ENCODE peak calls at places on chromosomes 5 and 9, in five cellular contexts. J, R, Y, L and M are unnamed samples.
A peak's percentile ranks its signal among the peaks of the same experiment; 100 is the strongest.

GRCh38 chr9:135666534-135667402 is 3.7 kb downstream of the LCN9 start:
- DNase-seq in J (no peak), R (no peak), Y (peak; percentile 51), L (no peak), M (no peak)

GRCh38 chr5:136115183-136115865 is 17.3 kb upstream of the SMAD5 start:
- DNase-seq in J (no peak), R (no peak), Y (no peak), L (no peak), M (no peak)

GRCh38 chr9:19994296-19994695 is 205.5 kb upstream of the SLC24A2 start:
- DNase-seq in J (no peak), R (no peak), Y (no peak), L (no peak), M (no peak)

GRCh38 chr5:1934056-1934394 is 51.3 kb upstream of the IRX4 start:
- DNase-seq in J (no peak), R (no peak), Y (peak; percentile 47), L (no peak), M (no peak)

GRCh38 chr9:118985851-118986250 is 383.4 kb downstream of the BRINP1 start:
- DNase-seq in J (no peak), R (no peak), Y (no peak), L (no peak), M (no peak)

GRCh38 chr5:61673007-61673735 is 341.1 kb downstream of the ZSWIM6 start:
- DNase-seq in J (peak; percentile 62), R (no peak), Y (no peak), L (no peak), M (no peak)

GRCh38 chr5:128988476-128988875 is 23.2 kb downstream of the SLC27A6 start:
- DNase-seq in J (no peak), R (no peak), Y (no peak), L (no peak), M (no peak)

GRCh38 chr5:128304791-128305190 is 221.2 kb downstream of the SLC12A2 start:
- DNase-seq in J (no peak), R (no peak), Y (no peak), L (no peak), M (no peak)

GRCh38 chr9:120845255-120845654 is 2.5 kb upstream of the PSMD5 start:
- DNase-seq in J (no peak), R (no peak), Y (no peak), L (no peak), M (no peak)

GRCh38 chr5:125408582-125409069 is 662.2 kb upstream of the ZNF608 start:
- DNase-seq in J (no peak), R (peak; percentile 47), Y (no peak), L (no peak), M (no peak)